ENCODE peak calls at places on chromosomes 6 and 20, in six cellular contexts. N, U, D, M, I and B are unnamed samples.

GRCh38 chr20:58384821-58385220 is 4.2 kb upstream of the VAPB start:
- DNase-seq in D (no peak), N (no peak), U (no peak), M (no peak), I (no peak), B (no peak)

GRCh38 chr6:7727951-7728854 is 2.3 kb downstream of the BMP6 start:
- DNase-seq in U (peak; percentile 54), N (peak; percentile 18), I (peak; percentile 57), M (no peak), D (peak; percentile 52), B (peak; percentile 46)

GRCh38 chr6:167504412-167504961 is 179.6 kb downstream of the TTLL2 start:
- DNase-seq in N (no peak), U (no peak), D (no peak), I (no peak), M (no peak), B (no peak)

GRCh38 chr6:148502083-148502772 is 159.6 kb downstream of the SASH1 start:
- DNase-seq in M (no peak), U (no peak), D (peak; percentile 85), N (no peak), I (peak; percentile 82), B (peak; percentile 60)

GRCh38 chr20:37630161-37630560 is 63.7 kb upstream of the CTNNBL1 start:
- DNase-seq in M (no peak), U (no peak), N (peak; percentile 89), D (no peak), I (no peak), B (no peak)

GRCh38 chr6:106516629-106517028 is 112.7 kb downstream of the RTN4IP1 start:
- DNase-seq in D (no peak), U (no peak), I (no peak), M (no peak), N (no peak), B (no peak)

GRCh38 chr6:10555625-10556309 is 34.6 kb downstream of the GCNT2 start:
- DNase-seq in U (peak; percentile 65), I (peak; percentile 2), M (peak; percentile 36), D (peak; percentile 23), N (peak; percentile 13), B (peak; percentile 53)

GRCh38 chr20:44495802-44496481 is 20.3 kb downstream of the TTPAL start:
- DNase-seq in U (no peak), D (peak; percentile 87), I (peak; percentile 99), M (no peak), N (no peak), B (peak; percentile 98)

GRCh38 chr20:39108746-39109145 is 146.6 kb downstream of the DHX35 start:
- DNase-seq in U (no peak), D (peak; percentile 17), I (peak; percentile 47), M (no peak), N (no peak), B (no peak)

GRCh38 chr6:52336919-52337561 is 24.9 kb upstream of the PAQR8 start:
- DNase-seq in D (no peak), N (no peak), U (no peak), I (no peak), M (no peak), B (no peak)

GRCh38 chr6:166173292-166173951 is 5.8 kb upstream of the TBXT start:
- DNase-seq in M (peak; percentile 56), D (no peak), U (no peak), I (peak; percentile 10), N (peak; percentile 88), B (no peak)

GRCh38 chr6:81894286-81894685 is 141.8 kb upstream of the TENT5A start:
- DNase-seq in U (no peak), M (no peak), N (no peak), D (peak; percentile 94), I (peak; percentile 72), B (peak; percentile 74)

GRCh38 chr6:102197211-102197610 is 803.7 kb downstream of the GRIK2 start:
- DNase-seq in M (no peak), D (no peak), I (no peak), U (no peak), N (peak; percentile 14), B (no peak)

GRCh38 chr6:124958759-124959354 is 3.4 kb upstream of the RNF217 start:
- DNase-seq in U (no peak), I (peak; percentile 83), D (no peak), N (no peak), M (no peak), B (peak; percentile 74)

GRCh38 chr6:155013457-155013876 is 18.4 kb downstream of the TIAM2 start:
- DNase-seq in D (no peak), M (no peak), N (peak; percentile 79), U (no peak), I (no peak), B (no peak)

GRCh38 chr20:25237610-25238318 is 10.1 kb upstream of the PYGB start:
- DNase-seq in U (no peak), M (peak; percentile 67), D (peak; percentile 100), N (peak; percentile 43), I (peak; percentile 100), B (peak; percentile 100)

GRCh38 chr20:62675156-62675871 is 33.0 kb downstream of the SLCO4A1 start:
- DNase-seq in U (no peak), M (no peak), D (no peak), I (no peak), N (peak; percentile 64), B (no peak)

GRCh38 chr6:32668226-32668747 is 1.8 kb upstream of the HLA-DQB1 start:
- DNase-seq in I (no peak), D (peak; percentile 6), U (peak; percentile 52), N (no peak), M (peak; percentile 58), B (peak; percentile 27)

GRCh38 chr6:24931296-24931695 is 4.5 kb downstream of the RIPOR2 start:
- DNase-seq in M (no peak), U (no peak), N (no peak), I (no peak), D (peak; percentile 16), B (peak; percentile 35)

GRCh38 chr6:155352812-155353211 is 38.5 kb upstream of the TFB1M start:
- DNase-seq in N (no peak), M (no peak), U (no peak), I (peak; percentile 94), D (peak; percentile 81), B (peak; percentile 47)

GRCh38 chr20:31704225-31705119 is 18.2 kb downstream of the BCL2L1 start:
- DNase-seq in U (peak; percentile 75), N (no peak), I (peak; percentile 88), M (peak; percentile 73), D (peak; percentile 65), B (peak; percentile 50)

DNA sequence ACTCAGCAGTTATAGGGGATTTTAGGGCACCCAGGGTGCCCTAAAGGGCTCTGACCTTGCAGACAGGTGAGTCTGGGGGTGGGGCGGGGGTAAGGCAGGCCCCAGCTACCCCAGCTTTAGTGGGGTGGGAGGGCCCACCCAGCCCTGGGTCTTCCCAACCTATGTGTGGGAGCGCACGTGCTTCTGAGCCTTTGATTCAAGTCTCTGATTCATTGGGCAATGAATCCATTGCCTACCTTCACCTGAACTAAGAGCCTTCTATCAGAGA is 935 bp downstream of the SERPINB1 start:
- DNase-seq in D (no peak), I (no peak), U (no peak), N (no peak), M (no peak), B (no peak)
- H3K4me3 ChIP-seq in D (peak overlapping the region; percentile 61), I (peak overlapping the region; percentile 54), U (peak overlapping the region; percentile 59), N (no peak overlapping the region), M (peak overlapping the region; percentile 64), B (no peak overlapping the region)

GRCh38 chr20:4811257-4811656 is 89.5 kb downstream of the PRND start:
- DNase-seq in M (no peak), I (no peak), U (no peak), N (no peak), D (no peak), B (no peak)

GRCh38 chr20:4812641-4813075 is 90.9 kb downstream of the PRND start:
- DNase-seq in D (no peak), I (no peak), N (no peak), U (no peak), M (no peak), B (no peak)

GRCh38 chr20:4810446-4811019 is 88.8 kb downstream of the PRND start:
- DNase-seq in D (no peak), M (no peak), U (no peak), I (no peak), N (no peak), B (no peak)

GRCh38 chr20:4812216-4812615 is 90.5 kb downstream of the PRND start:
- DNase-seq in I (no peak), M (no peak), U (no peak), D (no peak), N (no peak), B (no peak)

DNA sequence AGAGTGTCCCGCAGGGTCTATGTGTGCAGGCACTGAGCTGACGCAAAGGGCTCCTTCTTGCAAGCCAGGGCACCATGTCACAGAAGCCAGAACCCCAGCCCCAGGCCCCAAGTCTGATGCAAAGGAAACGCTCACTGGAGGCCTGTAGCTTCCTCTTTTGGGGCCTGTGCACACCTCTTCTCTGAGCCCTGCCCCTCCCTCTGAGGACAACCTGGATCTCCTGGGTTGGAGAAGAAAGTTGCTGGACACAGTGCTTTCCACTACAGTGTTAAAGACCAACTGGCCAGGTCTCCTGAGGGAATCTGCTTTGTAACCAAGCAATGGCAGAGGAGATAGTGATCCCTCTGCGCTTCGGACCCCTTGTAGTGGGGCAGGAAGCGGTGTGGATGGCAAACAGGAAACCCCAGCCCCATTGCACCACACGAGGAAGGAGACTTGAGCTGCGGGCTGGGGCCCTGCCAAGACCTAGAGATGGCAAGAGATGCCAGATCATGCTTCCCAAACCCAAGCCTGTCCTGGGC is 90.0 kb downstream of the PRND start:
- DNase-seq in M (peak; percentile 68), D (no peak), U (peak; percentile 84), I (no peak), N (no peak), B (no peak)
- H3K4me3 ChIP-seq in M (no peak overlapping the region), D (no peak overlapping the region), U (no peak overlapping the region), I (no peak overlapping the region), N (no peak overlapping the region), B (no peak overlapping the region)

GRCh38 chr6:71040043-71040442 is 83.2 kb upstream of the B3GAT2 start:
- DNase-seq in N (peak; percentile 28), U (no peak), I (no peak), D (no peak), M (no peak), B (no peak)
- H3K4me3 ChIP-seq in N (no peak overlapping the region), U (no peak overlapping the region), I (no peak overlapping the region), D (no peak overlapping the region), M (no peak overlapping the region), B (no peak overlapping the region)

DNA sequence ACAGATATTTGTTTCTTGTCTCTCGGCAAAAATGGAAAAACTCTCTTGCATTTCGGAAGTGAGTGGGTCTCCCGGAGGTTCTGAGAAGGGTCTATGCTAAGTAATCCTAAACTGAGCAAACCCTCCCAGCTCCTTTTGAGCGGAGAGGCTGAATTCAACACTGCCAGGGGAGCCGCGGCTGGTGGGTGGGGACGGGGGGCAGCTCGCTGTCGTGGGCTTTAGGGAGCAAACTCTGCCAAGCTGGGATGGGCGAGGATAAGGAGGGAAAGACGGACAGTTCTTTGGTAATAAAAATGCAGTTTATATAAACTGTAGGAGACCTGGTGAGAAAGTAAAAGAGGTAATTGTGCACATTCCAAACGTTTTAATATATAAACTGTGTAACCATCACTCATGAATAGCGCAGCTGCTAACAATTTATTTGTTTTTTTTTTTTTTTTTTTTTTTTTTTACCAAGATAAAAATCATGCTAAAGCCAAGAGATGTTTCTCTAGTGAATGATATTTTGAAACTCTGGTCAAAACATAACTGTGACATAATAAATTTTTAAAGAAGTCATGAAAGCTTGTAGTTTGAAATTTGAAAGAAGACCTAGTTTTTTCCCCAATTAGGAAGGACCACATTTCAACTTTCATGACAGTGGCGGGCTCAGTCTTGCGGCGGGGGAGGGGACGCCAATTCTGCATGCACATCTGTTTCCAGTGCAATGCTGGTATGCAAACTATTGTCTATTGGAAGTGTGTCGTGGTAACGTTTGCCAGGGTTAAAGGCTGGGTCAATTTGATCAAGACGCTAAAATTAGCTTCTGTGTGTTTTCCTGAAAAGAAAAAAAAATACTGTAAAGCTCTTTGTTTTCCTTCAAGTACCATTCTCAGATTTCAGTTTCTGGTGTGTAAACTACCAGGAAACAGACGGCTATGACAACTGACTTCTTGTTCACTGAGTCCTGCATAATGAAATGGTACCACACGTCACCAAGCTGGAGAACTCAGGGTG is 211.8 kb downstream of the FOXC1 start:
- DNase-seq in U (no peak), N (no peak), D (peak; percentile 78), I (peak; percentile 52), M (no peak), B (no peak)
- H3K4me3 ChIP-seq in U (no peak overlapping the region), N (no peak overlapping the region), D (peak overlapping the region; percentile 24), I (peak overlapping the region; percentile 12), M (no peak overlapping the region), B (no peak overlapping the region)